ENCODE peak calls at places on chromosomes 16 and 17, in ten cellular contexts. Y, S, N, R, Z, W, A, G, H and O are unnamed samples.

GRCh38 chr16:67872131-67872630 is 671 bp upstream of the EDC4 start:
- DNase-seq in W (no peak), A (no peak), N (no peak), Y (no peak), H (no peak), R (no peak), G (no peak), Z (no peak), S (no peak), O (no peak)

GRCh38 chr17:61486135-61487120 is 34.2 kb downstream of the TBX4 start:
- DNase-seq in A (no peak), S (no peak), N (no peak), R (no peak), H (no peak), W (no peak), Y (no peak), G (no peak), Z (no peak), O (no peak)

GRCh38 chr16:23594186-23594585 is 1.9 kb downstream of the NDUFAB1 start:
- DNase-seq in N (no peak), S (no peak), Z (no peak), R (no peak), G (no peak), W (no peak), H (no peak), A (no peak), Y (no peak), O (no peak)

GRCh38 chr16:71542377-71542776 is 16.2 kb downstream of the CHST4 start:
- DNase-seq in Y (peak; percentile 60), G (peak; percentile 60), Z (peak; percentile 68), W (peak; percentile 45), A (no peak), N (no peak), S (peak; percentile 26), H (no peak), R (peak; percentile 29), O (peak; percentile 51)

GRCh38 chr17:76553163-76553908 is 13.5 kb downstream of the PRCD start:
- DNase-seq in Z (no peak), N (no peak), H (no peak), Y (no peak), S (no peak), A (no peak), G (no peak), R (no peak), W (no peak), O (no peak)

GRCh38 chr16:85608515-85608885 is 4.6 kb upstream of the GSE1 start:
- DNase-seq in G (no peak), Z (no peak), H (no peak), R (no peak), S (no peak), W (no peak), Y (no peak), N (no peak), A (no peak), O (no peak)

GRCh38 chr17:57577751-57578607 is 167.1 kb downstream of the CCDC182 start:
- DNase-seq in G (no peak), H (no peak), Y (no peak), A (no peak), R (no peak), N (no peak), S (no peak), Z (peak; percentile 30), W (no peak), O (no peak)

GRCh38 chr17:9150407-9151090 is 129.2 kb downstream of the NTN1 start:
- DNase-seq in H (no peak), S (no peak), A (no peak), W (no peak), G (peak; percentile 32), Y (no peak), N (no peak), R (no peak), Z (no peak), O (no peak)

GRCh38 chr17:51398647-51399046 is 138.3 kb downstream of the UTP18 start:
- DNase-seq in Y (no peak), S (no peak), G (no peak), A (no peak), Z (no peak), H (no peak), N (no peak), W (no peak), R (no peak), O (no peak)

GRCh38 chr16:89691986-89692569 is 5.6 kb downstream of the CDK10 start:
- DNase-seq in A (no peak), H (no peak), W (no peak), Z (no peak), R (no peak), G (no peak), Y (no peak), N (no peak), S (no peak), O (no peak)

GRCh38 chr16:31093132-31093703 is 1.4 kb downstream of the VKORC1 start:
- DNase-seq in G (peak; percentile 33), A (no peak), R (no peak), Y (peak; percentile 59), N (no peak), S (no peak), H (no peak), W (no peak), Z (peak; percentile 34), O (no peak)

GRCh38 chr16:15031179-15031578 is 24.7 kb downstream of the NTAN1 start:
- DNase-seq in N (no peak), R (no peak), G (peak; percentile 13), W (no peak), H (no peak), Y (no peak), Z (no peak), A (no peak), S (no peak), O (no peak)

GRCh38 chr16:15034266-15035162 is 21.4 kb downstream of the NTAN1 start:
- DNase-seq in R (no peak), A (peak; percentile 28), S (no peak), G (no peak), H (no peak), N (no peak), Y (no peak), Z (no peak), W (no peak), O (no peak)

GRCh38 chr16:15033309-15033707 is 22.6 kb downstream of the NTAN1 start:
- DNase-seq in Y (no peak), W (no peak), A (no peak), R (no peak), S (no peak), H (no peak), Z (no peak), N (no peak), G (peak; percentile 5), O (no peak)

GRCh38 chr16:15032547-15033308 is 23.1 kb downstream of the NTAN1 start:
- DNase-seq in H (no peak), N (no peak), R (no peak), G (peak; percentile 3), S (no peak), Z (no peak), A (no peak), Y (no peak), W (no peak), O (peak; percentile 16)

DNA sequence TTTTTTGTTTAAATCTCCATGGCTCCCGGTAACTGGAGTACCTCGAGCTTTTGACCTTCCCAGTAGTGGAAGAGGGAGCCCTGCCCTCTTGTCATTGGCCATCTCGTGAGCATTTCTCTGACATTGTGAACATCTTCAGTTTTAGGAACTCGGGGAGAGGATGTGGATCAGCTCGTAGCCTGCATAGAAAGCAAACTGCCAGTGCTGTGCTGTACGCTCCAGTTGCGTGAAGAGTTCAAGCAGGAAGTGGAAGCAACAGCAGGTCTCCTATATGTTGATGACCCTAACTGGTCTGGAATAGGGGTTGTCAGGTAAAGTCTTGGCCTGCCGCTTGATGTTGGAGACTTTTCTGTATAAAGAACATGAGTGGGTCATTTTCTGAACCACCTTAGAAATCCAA is 24.3 kb downstream of the NTAN1 start:
- DNase-seq in H (no peak), R (no peak), W (no peak), Z (no peak), N (no peak), Y (no peak), S (no peak), A (no peak), G (peak; percentile 6), O (no peak)
- H3K36me3 ChIP-seq in H (peaks cover 37% of the 10 kb centered on the region), R (peaks cover 50% of the 10 kb centered on the region), W (peaks cover 80% of the 10 kb centered on the region), Z (peaks cover 18% of the 10 kb centered on the region), N (peaks cover 49% of the 10 kb centered on the region), Y (peaks cover 63% of the 10 kb centered on the region), S (peaks cover 50% of the 10 kb centered on the region), A (peaks cover 17% of the 10 kb centered on the region), G (peaks cover 62% of the 10 kb centered on the region), O (peaks cover 54% of the 10 kb centered on the region)

GRCh38 chr17:4520881-4521600 is 22.4 kb downstream of the SPNS2 start:
- DNase-seq in R (no peak), Y (no peak), N (no peak), H (no peak), G (peak; percentile 36), A (no peak), W (no peak), S (no peak), Z (no peak), O (no peak)
- H3K27ac ChIP-seq in R (no peak overlapping the region), Y (peak overlapping the region; percentile 22), N (no peak overlapping the region), H (peak overlapping the region; percentile 66), G (peak overlapping the region; percentile 49), A (peak overlapping the region; percentile 88), W (no peak overlapping the region), S (no peak overlapping the region), Z (peak overlapping the region; percentile 17), O (no peak overlapping the region)

GRCh38 chr17:4516740-4517139 is 18.1 kb downstream of the SPNS2 start:
- DNase-seq in Y (no peak), H (no peak), R (no peak), A (no peak), Z (no peak), S (no peak), N (no peak), G (no peak), W (no peak), O (no peak)

GRCh38 chr17:4519361-4519788 is 20.7 kb downstream of the SPNS2 start:
- DNase-seq in A (peak; percentile 75), G (no peak), H (no peak), S (no peak), Z (no peak), W (no peak), R (no peak), Y (no peak), N (no peak), O (no peak)

GRCh38 chr17:4522661-4523060 is 24.0 kb downstream of the SPNS2 start:
- DNase-seq in Z (no peak), G (no peak), R (no peak), A (no peak), S (no peak), N (no peak), Y (no peak), H (no peak), W (no peak), O (no peak)

GRCh38 chr17:4518901-4519300 is 20.2 kb downstream of the SPNS2 start:
- DNase-seq in N (no peak), W (no peak), Y (no peak), R (no peak), G (no peak), H (no peak), A (no peak), S (no peak), Z (no peak), O (no peak)

GRCh38 chr17:4520060-4520880 is 21.6 kb downstream of the SPNS2 start:
- DNase-seq in W (no peak), N (no peak), S (no peak), Y (no peak), G (no peak), H (no peak), A (no peak), Z (no peak), R (no peak), O (no peak)
- H3K36me3 ChIP-seq in W (no peaks in the 10 kb centered on the region), N (no peaks in the 10 kb centered on the region), S (no peaks in the 10 kb centered on the region), Y (no peaks in the 10 kb centered on the region), G (no peaks in the 10 kb centered on the region), H (no peaks in the 10 kb centered on the region), A (no peaks in the 10 kb centered on the region), Z (no peaks in the 10 kb centered on the region), R (no peaks in the 10 kb centered on the region), O (no peaks in the 10 kb centered on the region)

GRCh38 chr17:7884581-7885356 is 3.8 kb upstream of the CHD3 start:
- DNase-seq in H (no peak), N (peak; percentile 43), R (peak; percentile 37), S (peak; percentile 26), Z (no peak), W (peak; percentile 45), Y (peak; percentile 32), G (peak; percentile 22), A (no peak), O (peak; percentile 55)
- H3K27ac ChIP-seq in H (peak overlapping the region; percentile 98), N (peak overlapping the region; percentile 87), R (no peak overlapping the region), S (no peak overlapping the region), Z (peak overlapping the region; percentile 99), W (peak overlapping the region; percentile 91), Y (peak overlapping the region; percentile 90), G (peak overlapping the region; percentile 99), A (peak overlapping the region; percentile 95), O (no peak overlapping the region)